ENCODE peak calls at places on chromosomes 7 and 10, in four cellular contexts. G is stimulated activated CD4-positive, alpha-beta T cell treated with anti-CD3 and anti-CD28 coated beads, TNF-alpha, amount 100 ng/mL, for 1 hour; K is ascending aorta; N is progenitor cell of endocrine pancreas. V is an unnamed sample.

GRCh38 chr7:136050462-136050847 is 73.3 kb upstream of the MTPN start:
- DNase-seq in G (no peak), K (no peak), N (no peak), V (no peak)

GRCh38 chr10:49350138-49350537 is 45.8 kb downstream of the DRGX start:
- DNase-seq in G (no peak), K (no peak), N (no peak), V (no peak)

GRCh38 chr7:47693161-47693740 is 111.3 kb upstream of the TNS3 start:
- DNase-seq in G (no peak), K (no peak), N (no peak), V (no peak)

GRCh38 chr10:79422178-79422892 is 23.1 kb downstream of the ZCCHC24 start:
- DNase-seq in G (no peak), K (peak; percentile 86), N (no peak), V (no peak)

GRCh38 chr10:77308084-77308732 is 329.4 kb downstream of the KCNMA1 start:
- DNase-seq in G (no peak), K (no peak), N (no peak), V (no peak)

GRCh38 chr7:119197872-119198527 is 973.5 kb downstream of the ANKRD7 start:
- DNase-seq in G (no peak), K (no peak), N (no peak), V (no peak)

GRCh38 chr10:124743188-124744046 is 761 bp downstream of the FAM53B start:
- DNase-seq in G (no peak), K (peak; percentile 71), N (no peak), V (no peak)

GRCh38 chr10:59792812-59793211 is 39.6 kb upstream of the MRLN start:
- DNase-seq in G (no peak), K (no peak), N (no peak), V (no peak)

GRCh38 chr10:33746878-33747277 is 412.4 kb upstream of the NRP1 start:
- DNase-seq in G (no peak), K (no peak), N (no peak), V (no peak)

GRCh38 chr7:47335557-47336177 is 246.2 kb downstream of the TNS3 start:
- DNase-seq in G (no peak), K (no peak), N (no peak), V (no peak)

GRCh38 chr7:33423646-33424020 is 294.3 kb downstream of the BBS9 start:
- DNase-seq in G (no peak), K (no peak), N (no peak), V (no peak)

GRCh38 chr10:112732277-112732891 is 217.7 kb upstream of the TCF7L2 start:
- DNase-seq in G (no peak), K (no peak), N (no peak), V (no peak)

GRCh38 chr7:16889851-16890443 is 8.2 kb upstream of the AGR3 start:
- DNase-seq in G (no peak), K (no peak), N (no peak), V (no peak)

GRCh38 chr7:45697576-45698136 is 123.5 kb downstream of the ADCY1 start:
- DNase-seq in G (no peak), K (peak; percentile 33), N (no peak), V (no peak)

V was measured in thoracic aorta.